ENCODE peak calls at places on chromosomes 7 and 10, in four cellular contexts. One of them, this sample, is unnamed.

GRCh38 chr7:4080954-4081353 is 601.1 kb upstream of the FOXK1 start:
- DNase-seq in neural progenitor cell: no peak
- DNase-seq in sciatic nerve: no peak
- DNase-seq in amniotic epithelial cell: no peak
- DNase-seq in this sample: no peak

GRCh38 chr7:23907012-23907411 is 197.0 kb downstream of the STK31 start:
- DNase-seq in neural progenitor cell: no peak
- DNase-seq in sciatic nerve: no peak
- DNase-seq in amniotic epithelial cell: peak
- DNase-seq in this sample: no peak

GRCh38 chr7:36289833-36290661 is 99.6 kb upstream of the ANLN start:
- DNase-seq in neural progenitor cell: no peak
- DNase-seq in sciatic nerve: no peak
- DNase-seq in amniotic epithelial cell: no peak
- DNase-seq in this sample: no peak

GRCh38 chr10:27713906-27714305 is 31.7 kb downstream of the MKX start:
- DNase-seq in neural progenitor cell: peak
- DNase-seq in sciatic nerve: no peak
- DNase-seq in amniotic epithelial cell: no peak
- DNase-seq in this sample: no peak

GRCh38 chr7:101168412-101169049 is 3.2 kb upstream of the VGF start:
- DNase-seq in neural progenitor cell: no peak
- DNase-seq in sciatic nerve: no peak
- DNase-seq in amniotic epithelial cell: no peak
- DNase-seq in this sample: no peak

GRCh38 chr10:119412831-119413737 is 129.4 kb downstream of the RGS10 start:
- DNase-seq in neural progenitor cell: peak
- DNase-seq in sciatic nerve: no peak
- DNase-seq in amniotic epithelial cell: no peak
- DNase-seq in this sample: no peak

GRCh38 chr7:48298779-48299178 is 127.5 kb downstream of the ABCA13 start:
- DNase-seq in neural progenitor cell: no peak
- DNase-seq in sciatic nerve: no peak
- DNase-seq in amniotic epithelial cell: peak
- DNase-seq in this sample: no peak

GRCh38 chr7:43735802-43736603 is 6.7 kb upstream of the COA1 start:
- DNase-seq in neural progenitor cell: no peak
- DNase-seq in sciatic nerve: no peak
- DNase-seq in amniotic epithelial cell: peak
- DNase-seq in this sample: no peak

GRCh38 chr10:72086466-72087391 is 1.6 kb downstream of the SPOCK2 start:
- DNase-seq in neural progenitor cell: peak
- DNase-seq in sciatic nerve: no peak
- DNase-seq in amniotic epithelial cell: no peak
- DNase-seq in this sample: peak

GRCh38 chr7:151317936-151318335 is 23.7 kb upstream of the NUB1 start:
- DNase-seq in neural progenitor cell: no peak
- DNase-seq in sciatic nerve: no peak
- DNase-seq in amniotic epithelial cell: no peak
- DNase-seq in this sample: no peak

GRCh38 chr10:124917168-124917938 is 24.6 kb upstream of the ZRANB1 start:
- DNase-seq in neural progenitor cell: peak
- DNase-seq in sciatic nerve: no peak
- DNase-seq in amniotic epithelial cell: peak
- DNase-seq in this sample: peak

GRCh38 chr7:26292768-26293560 is 1.3 kb downstream of the SNX10 start:
- DNase-seq in neural progenitor cell: peak
- DNase-seq in sciatic nerve: no peak
- DNase-seq in amniotic epithelial cell: no peak
- DNase-seq in this sample: no peak

GRCh38 chr10:112969542-112969941 is 19.5 kb downstream of the TCF7L2 start:
- DNase-seq in neural progenitor cell: no peak
- DNase-seq in sciatic nerve: no peak
- DNase-seq in amniotic epithelial cell: no peak
- DNase-seq in this sample: no peak

GRCh38 chr7:21256310-21256877 is 171.5 kb upstream of the SP4 start:
- DNase-seq in neural progenitor cell: peak
- DNase-seq in sciatic nerve: no peak
- DNase-seq in amniotic epithelial cell: peak
- DNase-seq in this sample: peak

This sample was measured in CD4-positive, alpha-beta memory T cell.